ENCODE peak calls at places on chromosomes 7 and 10, in five cellular contexts. One of them, this sample, is unnamed.

GRCh38 chr10:12482586-12482985 is 133.2 kb downstream of the CAMK1D start:
- DNase-seq in stomach: no peak
- DNase-seq in H1: peak; percentile 25
- DNase-seq in HepG2: no peak
- DNase-seq in K562: no peak
- DNase-seq in this sample: no peak

GRCh38 chr7:103877565-103877964 is 111.9 kb downstream of the RELN start:
- DNase-seq in stomach: no peak
- DNase-seq in K562: no peak
- DNase-seq in H1: no peak
- DNase-seq in HepG2: no peak
- DNase-seq in this sample: no peak

GRCh38 chr10:118508355-118508754 is 87.1 kb downstream of the PRLHR start:
- DNase-seq in HepG2: no peak
- DNase-seq in stomach: no peak
- DNase-seq in K562: no peak
- DNase-seq in H1: no peak
- DNase-seq in this sample: no peak

GRCh38 chr10:128295003-128295402 is 168.8 kb upstream of the MKI67 start:
- DNase-seq in K562: no peak
- DNase-seq in H1: no peak
- DNase-seq in stomach: no peak
- DNase-seq in HepG2: no peak
- DNase-seq in this sample: no peak

GRCh38 chr10:114010316-114010715 is 33.4 kb upstream of the ADRB1 start:
- DNase-seq in HepG2: no peak
- DNase-seq in H1: no peak
- DNase-seq in stomach: no peak
- DNase-seq in K562: no peak
- DNase-seq in this sample: no peak

GRCh38 chr7:66283003-66283920 is 78.1 kb downstream of the TPST1 start:
- DNase-seq in K562: no peak
- DNase-seq in H1: no peak
- DNase-seq in HepG2: no peak
- DNase-seq in stomach: no peak
- DNase-seq in this sample: no peak

GRCh38 chr7:158586499-158587191 is 978 bp downstream of the PTPRN2 start:
- DNase-seq in H1: no peak
- DNase-seq in HepG2: no peak
- DNase-seq in stomach: peak; percentile 42
- DNase-seq in K562: no peak
- DNase-seq in this sample: no peak

GRCh38 chr10:57959318-57960003 is 308.2 kb downstream of the IPMK start:
- DNase-seq in HepG2: no peak
- DNase-seq in stomach: no peak
- DNase-seq in K562: no peak
- DNase-seq in H1: no peak
- DNase-seq in this sample: no peak

GRCh38 chr10:122419890-122420623 is 34.4 kb upstream of the ARMS2 start:
- DNase-seq in K562: no peak
- DNase-seq in HepG2: no peak
- DNase-seq in stomach: no peak
- DNase-seq in H1: no peak
- DNase-seq in this sample: no peak

GRCh38 chr7:142811154-142811737 is 40.5 kb downstream of the PRSS2 start:
- DNase-seq in HepG2: peak; percentile 28
- DNase-seq in K562: peak; percentile 73
- DNase-seq in stomach: no peak
- DNase-seq in H1: no peak
- DNase-seq in this sample: no peak

GRCh38 chr7:106071356-106071998 is 40.6 kb downstream of the SYPL1 start:
- DNase-seq in H1: no peak
- DNase-seq in HepG2: no peak
- DNase-seq in stomach: peak; percentile 71
- DNase-seq in K562: no peak
- DNase-seq in this sample: no peak

DNA sequence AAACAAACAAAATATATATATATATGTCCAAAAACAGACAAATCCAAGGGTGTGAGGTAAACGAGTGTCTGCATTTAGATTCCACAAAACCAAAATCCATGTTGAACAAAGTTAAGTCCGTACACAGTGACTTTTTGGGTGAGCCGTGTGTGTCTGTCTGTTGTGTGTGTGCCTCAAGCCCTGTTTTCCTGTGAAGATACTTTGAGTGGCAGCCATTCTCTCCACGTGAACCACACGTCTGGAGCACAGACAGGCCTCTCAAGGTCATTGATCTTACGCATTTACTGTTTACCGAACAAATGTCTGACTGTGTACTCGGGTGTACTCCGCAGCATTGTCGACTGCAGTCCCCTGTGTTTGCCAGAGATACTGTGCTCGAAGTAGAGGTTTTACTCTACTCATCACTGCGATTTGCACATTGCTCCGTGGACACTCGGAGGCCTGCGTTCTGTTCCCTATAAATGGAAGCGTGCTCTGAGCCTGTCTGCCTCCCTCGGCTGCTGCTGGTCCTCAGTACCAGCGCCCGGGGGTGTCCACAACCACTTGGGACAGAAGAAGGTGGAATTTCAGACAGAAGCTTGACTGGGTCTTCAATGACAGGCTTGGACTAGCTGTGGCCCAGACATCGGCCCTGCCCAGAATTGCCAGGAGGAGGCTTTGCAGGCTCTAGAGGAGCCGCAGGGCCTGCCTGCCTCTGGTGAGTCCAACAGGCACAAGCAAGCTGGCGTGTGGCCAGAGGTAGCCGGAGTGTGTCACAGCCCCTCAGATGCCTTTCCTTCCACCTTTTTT is 22.1 kb downstream of the CYP17A1 start:
- DNase-seq in HepG2: peak; percentile 90
- DNase-seq in H1: no peak
- DNase-seq in stomach: peak; percentile 66
- DNase-seq in K562: peak; percentile 34
- DNase-seq in this sample: no peak
- TF ChIP-seq POLR2AphosphoS5 in HepG2: peak; percentile 19
- TF ChIP-seq POLR2AphosphoS5 in H1: no peak
- TF ChIP-seq POLR2AphosphoS5 in stomach: no peak
- TF ChIP-seq POLR2AphosphoS5 in K562: no peak
- TF ChIP-seq POLR2AphosphoS5 in this sample: no peak

DNA sequence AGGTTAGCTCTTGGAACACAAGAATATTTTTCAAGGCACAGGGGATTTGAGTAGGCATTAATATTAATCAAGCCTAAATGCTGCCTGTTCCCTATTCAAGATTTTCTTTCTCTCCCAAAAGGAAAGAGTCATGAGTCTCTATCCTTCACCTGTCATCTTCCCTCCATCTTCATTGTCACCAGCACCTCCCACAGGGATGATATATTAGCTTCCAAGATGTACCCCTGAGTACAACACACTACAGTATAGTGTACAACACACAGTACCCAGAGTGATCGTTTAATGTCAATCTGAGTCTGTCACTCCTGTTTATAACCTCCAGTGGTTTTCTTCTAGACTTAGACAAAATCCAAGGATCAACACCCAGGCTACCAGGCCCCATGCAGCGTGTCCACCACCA is 50.1 kb downstream of the FAM13C start:
- DNase-seq in stomach: no peak
- DNase-seq in H1: no peak
- DNase-seq in K562: no peak
- DNase-seq in HepG2: no peak
- DNase-seq in this sample: no peak
- TF ChIP-seq EP300 in stomach: no peak
- TF ChIP-seq EP300 in H1: no peak
- TF ChIP-seq EP300 in K562: no peak
- TF ChIP-seq EP300 in HepG2: no peak
- TF ChIP-seq EP300 in this sample: no peak

GRCh38 chr7:43583424-43584199 is 704 bp downstream of the STK17A start:
- DNase-seq in H1: no peak
- DNase-seq in stomach: peak; percentile 79
- DNase-seq in HepG2: peak; percentile 25
- DNase-seq in K562: peak; percentile 75
- DNase-seq in this sample: peak; percentile 85
- TF ChIP-seq CTCF in H1: no peak
- TF ChIP-seq CTCF in stomach: no peak
- TF ChIP-seq CTCF in HepG2: peak; percentile 61
- TF ChIP-seq CTCF in K562: no peak
- TF ChIP-seq CTCF in this sample: no peak

GRCh38 chr10:102647433-102648268 is 3.4 kb downstream of the TRIM8 start:
- DNase-seq in H1: no peak
- DNase-seq in HepG2: no peak
- DNase-seq in stomach: no peak
- DNase-seq in K562: no peak
- DNase-seq in this sample: no peak

GRCh38 chr10:102649770-102650654 is 5.7 kb downstream of the TRIM8 start:
- DNase-seq in stomach: no peak
- DNase-seq in H1: no peak
- DNase-seq in K562: no peak
- DNase-seq in HepG2: no peak
- DNase-seq in this sample: no peak

GRCh38 chr10:102648269-102648888 is 4.1 kb downstream of the TRIM8 start:
- DNase-seq in HepG2: no peak
- DNase-seq in stomach: no peak
- DNase-seq in H1: no peak
- DNase-seq in K562: no peak
- DNase-seq in this sample: no peak

GRCh38 chr10:102650655-102651454 is 6.6 kb downstream of the TRIM8 start:
- DNase-seq in H1: no peak
- DNase-seq in K562: no peak
- DNase-seq in stomach: no peak
- DNase-seq in HepG2: no peak
- DNase-seq in this sample: no peak

GRCh38 chr10:102648889-102649752 is 4.8 kb downstream of the TRIM8 start:
- DNase-seq in H1: no peak
- DNase-seq in K562: no peak
- DNase-seq in stomach: peak; percentile 55
- DNase-seq in HepG2: no peak
- DNase-seq in this sample: no peak
- TF ChIP-seq POLR2AphosphoS5 in H1: no peak
- TF ChIP-seq POLR2AphosphoS5 in K562: no peak
- TF ChIP-seq POLR2AphosphoS5 in stomach: no peak
- TF ChIP-seq POLR2AphosphoS5 in HepG2: no peak
- TF ChIP-seq POLR2AphosphoS5 in this sample: no peak

DNA sequence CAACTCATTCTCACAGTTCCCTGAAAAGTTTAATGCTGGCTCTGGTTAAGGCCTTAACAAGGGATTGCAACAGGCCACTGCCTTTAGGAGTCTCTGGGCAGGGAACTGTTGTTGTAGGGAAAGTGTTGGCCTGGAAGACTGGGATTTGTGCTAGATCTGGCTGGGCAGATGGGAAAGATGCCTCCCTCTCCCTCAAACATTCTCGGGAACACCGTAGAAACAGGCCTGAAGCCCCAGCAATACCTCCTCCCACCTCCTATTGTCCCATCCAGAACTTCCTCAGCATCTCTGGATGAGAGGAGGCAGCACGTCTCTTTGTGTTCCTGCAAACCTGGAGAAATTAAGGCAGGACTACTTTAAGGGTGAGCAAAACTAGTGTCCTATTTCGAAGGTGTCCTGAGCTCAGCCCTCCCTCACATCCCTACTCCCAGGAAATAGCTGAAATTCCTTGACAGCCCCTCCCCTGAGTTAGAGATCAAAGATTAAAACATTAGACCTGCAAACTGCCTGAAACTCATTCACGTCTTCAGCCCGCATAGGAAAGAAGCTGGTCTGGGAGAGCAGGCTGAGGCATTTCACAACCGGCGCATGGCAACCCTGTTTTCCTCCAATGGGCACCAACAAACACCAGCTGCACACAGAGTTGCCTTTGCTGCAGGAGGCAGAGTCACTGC is 10.9 kb upstream of the MAP3K8 start:
- DNase-seq in H1: peak; percentile 25
- DNase-seq in stomach: peak; percentile 40
- DNase-seq in K562: no peak
- DNase-seq in HepG2: peak; percentile 89
- DNase-seq in this sample: no peak
- TF ChIP-seq EP300 in H1: no peak
- TF ChIP-seq EP300 in stomach: no peak
- TF ChIP-seq EP300 in K562: no peak
- TF ChIP-seq EP300 in HepG2: no peak
- TF ChIP-seq EP300 in this sample: no peak

GRCh38 chr7:73626814-73627213 is 2.5 kb upstream of the MLXIPL start:
- DNase-seq in HepG2: no peak
- DNase-seq in stomach: no peak
- DNase-seq in H1: no peak
- DNase-seq in K562: no peak
- DNase-seq in this sample: no peak
- TF ChIP-seq CTCF in HepG2: no peak
- TF ChIP-seq CTCF in stomach: no peak
- TF ChIP-seq CTCF in H1: peak; percentile 62
- TF ChIP-seq CTCF in K562: no peak
- TF ChIP-seq CTCF in this sample: no peak

GRCh38 chr7:123748734-123749536 is at the start of gene WASL:
- DNase-seq in K562: peak; percentile 99
- DNase-seq in HepG2: peak; percentile 81
- DNase-seq in stomach: peak; percentile 93
- DNase-seq in H1: peak; percentile 69
- DNase-seq in this sample: peak; percentile 93

GRCh38 chr7:123747089-123747488 is 1.7 kb downstream of the WASL start:
- DNase-seq in K562: peak; percentile 62
- DNase-seq in H1: no peak
- DNase-seq in stomach: no peak
- DNase-seq in HepG2: no peak
- DNase-seq in this sample: no peak

GRCh38 chr7:123748171-123748733 is 551 bp downstream of the WASL start:
- DNase-seq in stomach: peak; percentile 61
- DNase-seq in HepG2: no peak
- DNase-seq in K562: peak; percentile 70
- DNase-seq in H1: no peak
- DNase-seq in this sample: peak; percentile 80

GRCh38 chr7:123746055-123746454 is 2.7 kb downstream of the WASL start:
- DNase-seq in K562: peak; percentile 53
- DNase-seq in H1: no peak
- DNase-seq in stomach: no peak
- DNase-seq in HepG2: no peak
- DNase-seq in this sample: no peak

GRCh38 chr7:123747620-123748141 is 1.1 kb downstream of the WASL start:
- DNase-seq in H1: peak; percentile 34
- DNase-seq in stomach: peak; percentile 62
- DNase-seq in HepG2: peak; percentile 87
- DNase-seq in K562: peak; percentile 89
- DNase-seq in this sample: peak; percentile 67
- TF ChIP-seq POLR2AphosphoS5 in H1: peak; percentile 40
- TF ChIP-seq POLR2AphosphoS5 in stomach: peak; percentile 45
- TF ChIP-seq POLR2AphosphoS5 in HepG2: no peak
- TF ChIP-seq POLR2AphosphoS5 in K562: peak; percentile 54
- TF ChIP-seq POLR2AphosphoS5 in this sample: peak; percentile 15

This sample was measured in suprapubic skin.